ENCODE peak calls at places on chromosome 16, in seven cellular contexts. F, X, B, A, M, L and K are unnamed samples.

GRCh38 chr16:72291121-72291520 is 119.2 kb upstream of the PMFBP1 start:
- DNase-seq in M (no peak), B (no peak), X (peak), A (no peak), L (no peak), F (no peak), K (no peak)

GRCh38 chr16:56606071-56606687 is 2.2 kb upstream of the MT2A start:
- DNase-seq in F (no peak), X (peak), L (no peak), M (peak), A (no peak), B (no peak), K (no peak)

GRCh38 chr16:67842509-67843342 is 606 bp downstream of the THAP11 start:
- DNase-seq in A (peak), X (peak), L (peak), M (peak), B (peak), F (peak), K (peak)

GRCh38 chr16:35391328-35391727 is 1931.9 kb downstream of the TP53TG3F start:
- DNase-seq in F (no peak), X (peak), L (no peak), B (no peak), A (peak), M (peak), K (no peak)

GRCh38 chr16:77043076-77043475 is 147.9 kb upstream of the MON1B start:
- DNase-seq in F (no peak), M (peak), L (no peak), A (peak), X (peak), B (no peak), K (no peak)

GRCh38 chr16:87586201-87586782 is 16.0 kb upstream of the JPH3 start:
- DNase-seq in A (no peak), M (peak), F (no peak), L (no peak), X (peak), B (no peak), K (no peak)

GRCh38 chr16:72952404-72953301 is 95.3 kb downstream of the ZFHX3 start:
- DNase-seq in F (no peak), X (peak), A (peak), M (peak), B (no peak), L (no peak), K (no peak)

GRCh38 chr16:75762746-75763145 is 36.5 kb upstream of the CPHXL start:
- DNase-seq in M (no peak), B (no peak), L (no peak), F (no peak), A (no peak), X (no peak), K (no peak)

GRCh38 chr16:4612474-4612931 is 2.2 kb downstream of the UBALD1 start:
- DNase-seq in A (no peak), X (no peak), M (no peak), F (no peak), L (peak), B (peak), K (no peak)

GRCh38 chr16:30063893-30064745 is 1.4 kb upstream of the ALDOA start:
- DNase-seq in X (no peak), F (no peak), M (peak), L (peak), B (peak), A (peak), K (peak)

GRCh38 chr16:57502048-57502775 is 15.9 kb upstream of the DOK4 start:
- DNase-seq in A (no peak), M (no peak), X (no peak), L (no peak), B (no peak), F (no peak), K (no peak)

GRCh38 chr16:67150058-67150832 is 553 bp downstream of the B3GNT9 start:
- DNase-seq in L (peak), B (peak), X (peak), F (no peak), A (peak), M (no peak), K (peak)

GRCh38 chr16:75065149-75065807 is 51.3 kb downstream of the LDHD start:
- DNase-seq in L (no peak), A (no peak), F (no peak), X (no peak), B (peak), M (peak), K (no peak)

GRCh38 chr16:73329363-73330306 is 281.7 kb upstream of the ZFHX3 start:
- DNase-seq in F (no peak), L (no peak), M (no peak), X (no peak), B (no peak), A (no peak), K (no peak)

GRCh38 chr16:13110124-13110796 is 208.9 kb downstream of the SHISA9 start:
- DNase-seq in F (no peak), X (no peak), L (no peak), B (no peak), M (no peak), A (peak), K (no peak)

GRCh38 chr16:2736476-2737237 is 15.8 kb upstream of the SRRM2 start:
- DNase-seq in X (no peak), M (no peak), L (no peak), F (no peak), B (peak), A (no peak), K (no peak)

GRCh38 chr16:8963010-8963824 is 489 bp downstream of the USP7 start:
- DNase-seq in F (no peak), A (no peak), L (no peak), B (peak), M (no peak), X (no peak), K (no peak)

GRCh38 chr16:67936876-67937605 is 391 bp upstream of the PSMB10 start:
- DNase-seq in F (no peak), X (peak), B (peak), M (peak), L (peak), A (no peak), K (peak)

DNA sequence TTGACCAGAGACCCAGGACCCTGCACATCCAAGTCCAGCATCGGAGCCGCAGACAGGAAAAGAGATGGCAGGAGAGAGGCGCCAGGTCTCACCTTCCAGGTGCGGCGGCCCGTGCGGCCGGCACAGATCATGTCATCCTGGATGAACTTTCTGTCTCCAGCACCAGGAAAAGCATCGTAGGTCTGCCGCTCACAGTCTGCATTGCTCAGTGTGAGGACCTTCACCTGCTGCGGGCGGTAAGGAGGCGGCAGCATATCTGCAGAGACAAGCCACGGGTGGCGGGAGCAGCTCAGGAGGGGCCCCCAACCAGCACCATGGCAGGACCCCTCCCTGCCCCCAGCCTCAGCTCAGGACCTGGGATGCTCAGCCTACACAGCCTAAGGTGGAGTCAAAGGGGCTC is 17.9 kb downstream of the TPSD1 start:
- DNase-seq in B (no peak), X (no peak), L (no peak), F (no peak), A (no peak), M (no peak), K (no peak)
- TF ChIP-seq CTCF in B (no peak), X (no peak), L (no peak), F (no peak), A (no peak), M (no peak), K (no peak)

DNA sequence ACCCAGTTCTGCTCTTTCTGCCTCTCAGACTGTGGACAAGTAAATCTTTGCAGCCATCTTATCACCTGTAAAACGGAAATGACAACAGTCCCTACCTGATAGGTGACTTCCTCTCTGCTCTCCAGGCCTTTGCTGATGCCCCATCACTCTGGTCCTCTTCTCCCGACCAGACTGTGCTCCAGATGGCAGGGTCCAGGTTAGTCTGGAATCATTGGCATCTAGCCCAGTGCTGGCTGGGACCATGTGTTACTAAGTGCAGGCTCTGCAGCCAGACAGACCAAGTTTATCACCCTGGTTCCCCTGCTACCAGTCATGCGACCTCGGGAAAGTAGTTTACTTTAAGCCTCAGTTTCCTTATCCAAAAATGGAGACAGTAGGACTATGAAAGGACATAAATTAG is 1.8 kb upstream of the NUBP1 start:
- DNase-seq in L (no peak), A (no peak), F (no peak), X (peak), B (no peak), M (no peak), K (no peak)
- TF ChIP-seq CTCF in L (no peak), A (no peak), F (no peak), X (no peak), B (no peak), M (no peak), K (no peak)

GRCh38 chr16:81831722-81832126 is 52.6 kb downstream of the PLCG2 start:
- DNase-seq in B (peak), X (no peak), A (no peak), L (peak), F (no peak), M (no peak), K (peak)
- TF ChIP-seq CTCF in B (peak), X (no peak), A (no peak), L (peak), F (no peak), M (no peak), K (no peak)

GRCh38 chr16:50669741-50670140 is 11.4 kb downstream of the SNX20 start:
- DNase-seq in L (no peak), F (no peak), M (no peak), X (no peak), B (peak), A (no peak), K (no peak)

GRCh38 chr16:50673496-50674275 is 7.4 kb downstream of the SNX20 start:
- DNase-seq in X (no peak), L (no peak), F (no peak), B (peak), M (no peak), A (no peak), K (no peak)

GRCh38 chr16:50674831-50675230 is 6.3 kb downstream of the SNX20 start:
- DNase-seq in M (peak), X (no peak), L (no peak), A (no peak), F (no peak), B (peak), K (no peak)

GRCh38 chr16:50670476-50670875 is 10.6 kb downstream of the SNX20 start:
- DNase-seq in B (peak), X (no peak), M (no peak), F (no peak), L (no peak), A (no peak), K (no peak)

DNA sequence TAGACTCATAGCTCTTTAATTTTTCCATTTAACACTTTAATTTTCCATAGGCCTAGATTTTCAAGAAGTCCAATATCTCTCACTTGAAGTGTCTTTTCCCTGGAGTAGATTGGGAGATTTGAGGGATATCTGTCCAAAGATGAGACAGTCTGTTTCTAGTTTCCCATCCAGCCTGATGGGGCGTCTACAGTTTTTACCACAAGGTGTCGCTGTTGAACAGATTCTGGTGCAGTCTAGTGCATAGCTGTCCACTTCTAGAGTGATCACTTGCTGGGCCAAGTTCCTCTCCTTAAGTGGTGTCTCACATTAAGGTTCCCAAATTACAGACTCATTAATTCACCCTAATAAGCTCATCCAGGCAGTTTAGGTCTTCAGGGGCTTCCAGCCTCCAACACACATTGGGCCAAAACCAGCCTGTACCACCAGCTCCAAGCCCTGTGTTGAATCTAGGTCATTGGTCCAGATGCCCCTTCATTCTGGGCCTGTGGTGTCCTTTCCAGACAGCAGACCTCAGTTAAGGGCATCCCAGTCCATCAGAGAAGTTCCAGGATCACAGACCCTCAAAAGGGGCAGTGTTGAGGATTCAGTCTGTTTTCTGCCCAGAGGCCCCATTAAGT is 9.4 kb downstream of the SNX20 start:
- DNase-seq in A (peak), X (peak), F (no peak), B (peak), M (peak), L (peak), K (peak)
- TF ChIP-seq CTCF in A (peak), X (peak), F (peak), B (peak), M (peak), L (peak), K (peak)

DNA sequence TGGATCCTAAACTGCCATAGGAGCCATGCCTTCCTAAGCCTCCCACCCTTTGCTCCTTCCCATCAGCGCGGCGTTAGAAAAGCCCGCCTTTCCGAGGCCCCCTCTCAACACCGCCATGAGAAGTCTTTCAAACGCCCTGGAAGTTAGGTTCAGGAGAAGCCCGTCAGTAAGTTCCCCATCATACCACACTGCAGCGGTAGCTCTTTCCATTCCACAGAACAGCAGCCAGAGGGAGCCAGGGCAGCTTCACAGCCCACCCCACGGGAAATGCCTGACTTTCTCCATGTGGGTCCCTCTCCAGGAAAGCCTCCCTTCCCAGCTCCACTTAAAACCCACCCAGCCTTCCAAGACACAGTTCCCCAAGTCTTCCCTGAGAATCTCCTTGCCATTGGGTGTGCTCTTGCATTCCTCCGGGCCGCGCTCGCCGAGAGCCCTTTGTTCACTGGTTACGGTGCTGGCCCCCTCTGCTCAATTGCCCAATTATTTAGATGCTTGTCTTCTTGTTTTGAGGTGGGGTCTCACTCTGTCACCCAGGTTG is 28.7 kb downstream of the KIAA0513 start:
- DNase-seq in X (peak), B (no peak), L (no peak), A (no peak), M (no peak), F (no peak), K (no peak)
- TF ChIP-seq CTCF in X (peak), B (peak), L (peak), A (peak), M (no peak), F (peak), K (no peak)